ENCODE peak calls at places on chromosome 12, in five cellular contexts. Z is body of pancreas; Q is Calu3; F is activated T-cell treated with anti-CD3 and anti-CD28 coated beads, Interleukin-2, amount 50 U/mL, for 4 hours; A is fibroblast of mammary gland. C is an unnamed sample.

GRCh38 chr12:15323530-15323929 is 1.2 kb downstream of the PTPRO start:
- DNase-seq in Z (no peak), Q (no peak), F (no peak), A (no peak), C (no peak)

GRCh38 chr12:49921936-49922335 is 18.2 kb upstream of the FAIM2 start:
- DNase-seq in Z (no peak), Q (no peak), F (no peak), A (no peak), C (no peak)

GRCh38 chr12:15837141-15837781 is 44.9 kb upstream of the STRAP start:
- DNase-seq in Z (no peak), Q (no peak), F (no peak), A (peak), C (no peak)

GRCh38 chr12:19527876-19528275 is 88.6 kb downstream of the AEBP2 start:
- DNase-seq in Z (no peak), Q (no peak), F (no peak), A (no peak), C (no peak)

GRCh38 chr12:5498806-5499205 is 66.9 kb downstream of the NTF3 start:
- DNase-seq in Z (no peak), Q (no peak), F (no peak), A (no peak), C (no peak)

GRCh38 chr12:11688831-11689230 is 39.4 kb downstream of the ETV6 start:
- DNase-seq in Z (no peak), Q (no peak), F (no peak), A (peak), C (no peak)

GRCh38 chr12:116099664-116100432 is 177.6 kb downstream of the MED13L start:
- DNase-seq in Z (no peak), Q (no peak), F (no peak), A (no peak), C (no peak)

GRCh38 chr12:57142727-57143126 is 4.7 kb downstream of the LRP1-AS start:
- DNase-seq in Z (no peak), Q (no peak), F (no peak), A (no peak), C (no peak)

GRCh38 chr12:76685246-76685678 is 78.7 kb upstream of the ZDHHC17 start:
- DNase-seq in Z (peak), Q (no peak), F (no peak), A (no peak), C (no peak)

GRCh38 chr12:63752283-63752682 is 27.4 kb upstream of the RXYLT1 start:
- DNase-seq in Z (no peak), Q (no peak), F (no peak), A (no peak), C (no peak)

GRCh38 chr12:124759841-124760508 is 103.7 kb downstream of the SCARB1 start:
- DNase-seq in Z (peak), Q (peak), F (no peak), A (no peak), C (no peak)

GRCh38 chr12:6554168-6554989 is 1.5 kb downstream of the IFFO1 start:
- DNase-seq in Z (peak), Q (peak), F (peak), A (peak), C (peak)

GRCh38 chr12:109609256-109609821 is 35.7 kb downstream of the MVK start:
- DNase-seq in Z (no peak), Q (no peak), F (no peak), A (no peak), C (no peak)

GRCh38 chr12:56900583-56900982 is 33.6 kb downstream of the SDR9C7 start:
- DNase-seq in Z (no peak), Q (no peak), F (no peak), A (peak), C (no peak)

GRCh38 chr12:55687746-55688145 is 20.0 kb downstream of the ITGA7 start:
- DNase-seq in Z (no peak), Q (no peak), F (no peak), A (no peak), C (no peak)

GRCh38 chr12:65300679-65301349 is 22.3 kb downstream of the MSRB3 start:
- DNase-seq in Z (peak), Q (peak), F (no peak), A (peak), C (no peak)

GRCh38 chr12:10632226-10632625 is 18.8 kb upstream of the MAGOHB start:
- DNase-seq in Z (no peak), Q (no peak), F (no peak), A (no peak), C (no peak)

GRCh38 chr12:63802012-63802608 is 22.4 kb downstream of the RXYLT1 start:
- DNase-seq in Z (no peak), Q (no peak), F (no peak), A (peak), C (peak)

GRCh38 chr12:93783827-93784226 is 106.7 kb downstream of the CRADD start:
- DNase-seq in Z (no peak), Q (no peak), F (peak), A (peak), C (no peak)

GRCh38 chr12:65622056-65622455 is 202.2 kb upstream of the HMGA2 start:
- DNase-seq in Z (no peak), Q (no peak), F (no peak), A (no peak), C (no peak)

GRCh38 chr12:57173089-57173488 is 25.7 kb upstream of the LRP1-AS start:
- DNase-seq in Z (peak), Q (peak), F (no peak), A (no peak), C (peak)

GRCh38 chr12:28552472-28553061 is 362.3 kb downstream of the CCDC91 start:
- DNase-seq in Z (no peak), Q (no peak), F (no peak), A (no peak), C (no peak)

GRCh38 chr12:47867496-47867941 is 37.3 kb downstream of the VDR start:
- DNase-seq in Z (no peak), Q (no peak), F (no peak), A (peak), C (no peak)

GRCh38 chr12:120861074-120861795 is 42.9 kb downstream of the SPPL3 start:
- DNase-seq in Z (no peak), Q (no peak), F (no peak), A (no peak), C (no peak)

GRCh38 chr12:90510948-90511347 is 444.0 kb downstream of the CCER1 start:
- DNase-seq in Z (no peak), Q (no peak), F (no peak), A (peak), C (no peak)

GRCh38 chr12:116179384-116179783 is 98.1 kb downstream of the MED13L start:
- DNase-seq in Z (no peak), Q (no peak), F (no peak), A (no peak), C (no peak)

GRCh38 chr12:46946137-46946536 is 120.3 kb upstream of the SLC38A4 start:
- DNase-seq in Z (no peak), Q (no peak), F (no peak), A (peak), C (no peak)

GRCh38 chr12:130764073-130764472 is 48.0 kb upstream of the RIMBP2 start:
- DNase-seq in Z (no peak), Q (no peak), F (no peak), A (peak), C (no peak)

GRCh38 chr12:8662592-8662991 is at the start of gene MFAP5:
- DNase-seq in Z (no peak), Q (no peak), F (no peak), A (peak), C (no peak)

GRCh38 chr12:131242741-131243496 is 289.2 kb downstream of the ADGRD1 start:
- DNase-seq in Z (no peak), Q (peak), F (no peak), A (peak), C (no peak)

GRCh38 chr12:6264402-6265037 is 46.0 kb upstream of the PLEKHG6 start:
- DNase-seq in Z (peak), Q (no peak), F (no peak), A (no peak), C (no peak)

GRCh38 chr12:7439579-7440505 is 4.1 kb downstream of the CD163L1 start:
- DNase-seq in Z (peak), Q (no peak), F (peak), A (peak), C (no peak)